ENCODE peak calls at places on chromosomes 13 and 19, in four cellular contexts. S is body of pancreas, G is Peyer's patch, L is endodermal cell. P is an unnamed sample.

GRCh38 chr19:54209058-54209747 is 8.5 kb downstream of the RPS9 start:
- DNase-seq in S (peak), G (no peak), L (peak), P (no peak)

GRCh38 chr19:36115453-36116343 is at the start of gene TBCB:
- DNase-seq in S (no peak), G (peak), L (no peak), P (no peak)

GRCh38 chr13:58960909-58961308 is 1202.8 kb downstream of the DIAPH3 start:
- DNase-seq in S (no peak), G (no peak), L (no peak), P (no peak)

GRCh38 chr19:17309962-17310461 is 649 bp downstream of the DDA1 start:
- DNase-seq in S (no peak), G (no peak), L (no peak), P (no peak)

GRCh38 chr19:50414850-50415660 is 3.7 kb upstream of the SPIB start:
- DNase-seq in S (peak), G (peak), L (peak), P (no peak)

GRCh38 chr19:39251081-39251480 is 2.4 kb upstream of the IFNL4 start:
- DNase-seq in S (no peak), G (no peak), L (no peak), P (no peak)

GRCh38 chr13:96218475-96218874 is 128.6 kb downstream of the HS6ST3 start:
- DNase-seq in S (no peak), G (no peak), L (no peak), P (no peak)

GRCh38 chr13:105956891-105957290 is 578.6 kb downstream of the EFNB2 start:
- DNase-seq in S (peak), G (no peak), L (no peak), P (no peak)

GRCh38 chr13:91185294-91185863 is 162.1 kb upstream of the MIR17HG start:
- DNase-seq in S (no peak), G (no peak), L (no peak), P (no peak)

GRCh38 chr13:97432232-97432916 is 1.6 kb upstream of the RAP2A start:
- DNase-seq in S (no peak), G (no peak), L (no peak), P (no peak)

GRCh38 chr19:41990615-41991014 is 3.4 kb downstream of the ATP1A3 start:
- DNase-seq in S (no peak), G (no peak), L (no peak), P (no peak)
- TF ChIP-seq CTCF in S (no peak), G (no peak), L (no peak), P (no peak)

DNA sequence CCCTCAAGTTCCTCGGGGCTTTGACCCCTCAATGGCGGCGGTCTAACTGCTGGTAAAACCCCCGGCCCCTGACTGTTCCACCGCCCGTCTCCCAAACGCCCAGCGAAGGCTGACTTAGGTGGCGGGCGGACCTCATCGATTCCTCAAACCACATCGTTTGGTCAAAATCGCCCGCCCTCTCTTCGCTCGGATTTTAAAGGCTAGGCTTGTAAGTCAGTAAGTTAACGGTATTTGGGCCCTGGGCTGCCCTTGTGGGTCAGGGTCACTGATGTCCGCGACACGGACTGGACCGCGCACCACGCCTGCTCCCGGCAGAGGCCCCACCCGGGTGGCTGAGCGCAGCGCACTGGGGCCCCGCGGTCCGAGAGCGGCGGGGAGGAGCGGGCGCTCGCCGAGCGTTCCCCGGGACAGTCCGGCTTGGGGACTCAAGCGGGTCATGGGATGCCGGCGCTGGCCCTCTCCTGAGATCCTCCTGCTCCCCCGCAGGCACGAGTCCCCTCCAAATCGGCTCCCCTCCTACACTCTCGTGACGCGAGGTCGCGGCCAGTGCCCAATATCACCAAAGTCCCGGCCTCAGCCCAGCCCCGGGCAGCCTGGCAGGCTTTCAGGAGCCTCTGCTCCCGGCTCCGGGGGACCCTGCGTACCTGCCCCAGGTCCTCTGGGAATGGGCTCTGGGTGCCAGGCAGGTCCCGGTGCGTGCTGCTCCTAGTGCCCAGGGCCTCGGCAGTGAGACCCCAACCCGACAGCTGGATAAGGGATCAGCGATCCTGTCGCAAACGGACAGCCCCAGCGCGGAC is 990 bp downstream of the FLT1 start:
- DNase-seq in S (no peak), G (no peak), L (peak), P (no peak)
- H3K4me3 ChIP-seq in S (no peak), G (peak), L (peak), P (peak)

GRCh38 chr19:55300821-55301458 is 17.1 kb downstream of the BRSK1 start:
- DNase-seq in S (no peak), G (no peak), L (peak), P (no peak)
- H3K27ac ChIP-seq in S (no peak), G (no peak), L (peak), P (no peak)

DNA sequence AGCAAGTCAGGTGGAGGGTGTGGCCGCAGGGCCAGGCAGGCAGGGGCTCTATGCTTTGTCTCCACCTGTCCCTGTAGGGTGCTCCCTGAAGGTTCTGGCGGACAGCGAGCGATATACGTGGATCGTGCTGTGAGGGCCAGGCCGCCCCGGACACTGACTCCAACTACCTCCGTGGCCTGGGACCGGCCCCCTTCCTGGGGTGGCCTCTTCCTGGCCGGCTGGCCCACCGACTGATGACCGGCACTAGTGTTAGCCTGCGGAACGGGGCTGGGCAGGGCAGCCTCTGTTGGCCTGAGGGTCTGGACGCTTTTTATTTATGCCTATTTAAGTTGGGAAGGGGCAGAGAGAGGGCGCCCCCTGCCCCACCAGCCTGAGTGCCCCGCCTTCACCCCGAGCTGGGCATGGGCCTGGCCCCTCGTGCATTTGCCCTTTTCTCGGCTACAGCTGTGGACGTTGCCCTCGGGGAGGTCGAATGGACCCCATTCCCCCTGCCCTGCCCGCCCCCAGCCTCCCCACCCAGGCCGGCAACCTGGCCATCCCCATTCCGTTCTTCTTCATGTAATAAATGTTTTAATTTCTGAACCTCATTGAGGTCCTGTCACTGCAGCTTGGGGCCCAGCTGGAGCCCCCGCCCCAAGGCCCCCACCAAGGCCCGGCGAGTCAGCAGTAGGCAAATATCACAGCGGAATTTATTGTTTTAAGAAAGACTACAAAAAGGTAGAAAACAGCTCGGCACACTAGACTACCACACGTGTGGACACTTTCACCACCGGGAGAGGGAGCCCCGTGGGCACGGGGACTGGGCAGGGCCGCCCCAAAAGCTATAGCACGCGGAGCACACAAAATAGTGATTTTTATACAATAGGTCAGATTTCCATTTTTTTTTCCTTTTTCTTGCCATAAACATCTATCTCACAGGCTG is 8.8 kb downstream of the DCAF15 start:
- DNase-seq in S (no peak), G (no peak), L (no peak), P (no peak)
- TF ChIP-seq CTCF in S (no peak), G (no peak), L (no peak), P (no peak)